ENCODE peak calls at places on chromosome 20, in six cellular contexts. P, U, J, W, Z and Y are unnamed samples.

GRCh38 chr20:44613575-44613974 is 31.2 kb downstream of the PKIG start:
- DNase-seq in P (no peak), U (no peak), J (no peak), W (no peak), Z (no peak), Y (no peak)

GRCh38 chr20:25040438-25040831 is 17.5 kb downstream of the ACSS1 start:
- DNase-seq in P (no peak), U (no peak), J (peak; percentile 66), W (peak; percentile 28), Z (no peak), Y (no peak)

GRCh38 chr20:48278961-48279481 is 493.7 kb upstream of the SULF2 start:
- DNase-seq in P (no peak), U (no peak), J (no peak), W (no peak), Z (no peak), Y (no peak)

GRCh38 chr20:37457928-37458327 is 63.1 kb upstream of the NNAT start:
- DNase-seq in P (no peak), U (no peak), J (no peak), W (no peak), Z (no peak), Y (no peak)

GRCh38 chr20:37344506-37345338 is 1.2 kb upstream of the SRC start:
- DNase-seq in P (no peak), U (peak; percentile 85), J (no peak), W (no peak), Z (no peak), Y (no peak)

GRCh38 chr20:61314326-61315010 is 62.4 kb downstream of the CDH4 start:
- DNase-seq in P (no peak), U (no peak), J (no peak), W (no peak), Z (no peak), Y (no peak)

GRCh38 chr20:46970937-46971630 is 76.4 kb downstream of the EYA2 start:
- DNase-seq in P (no peak), U (peak; percentile 94), J (no peak), W (peak; percentile 47), Z (no peak), Y (no peak)

GRCh38 chr20:56722042-56722441 is 92.9 kb downstream of the TFAP2C start:
- DNase-seq in P (no peak), U (no peak), J (peak; percentile 54), W (no peak), Z (no peak), Y (no peak)

GRCh38 chr20:24340933-24341332 is 128.5 kb upstream of the SYNDIG1 start:
- DNase-seq in P (no peak), U (no peak), J (no peak), W (no peak), Z (no peak), Y (no peak)

GRCh38 chr20:47150403-47151152 is 205.9 kb downstream of the ZMYND8 start:
- DNase-seq in P (no peak), U (peak; percentile 79), J (peak; percentile 66), W (no peak), Z (no peak), Y (peak; percentile 38)

GRCh38 chr20:57287901-57288300 is 21.5 kb upstream of the BMP7 start:
- DNase-seq in P (no peak), U (no peak), J (no peak), W (no peak), Z (no peak), Y (no peak)

GRCh38 chr20:4555188-4555893 is 166.4 kb upstream of the PRND start:
- DNase-seq in P (no peak), U (peak; percentile 78), J (no peak), W (peak; percentile 55), Z (no peak), Y (no peak)

GRCh38 chr20:62623488-62624324 is 18.6 kb upstream of the SLCO4A1 start:
- DNase-seq in P (peak; percentile 55), U (peak; percentile 83), J (peak; percentile 96), W (no peak), Z (peak; percentile 84), Y (no peak)

GRCh38 chr20:8808180-8808535 is 260.7 kb upstream of the PLCB4 start:
- DNase-seq in P (no peak), U (no peak), J (no peak), W (no peak), Z (no peak), Y (no peak)

GRCh38 chr20:58892126-58892931 is 39.8 kb downstream of the GNAS start:
- DNase-seq in P (peak; percentile 81), U (peak; percentile 80), J (peak; percentile 76), W (no peak), Z (peak; percentile 83), Y (no peak)

GRCh38 chr20:15032352-15032622 is 694.9 kb upstream of the FLRT3 start:
- DNase-seq in P (no peak), U (no peak), J (no peak), W (no peak), Z (no peak), Y (no peak)

GRCh38 chr20:14445310-14445709 is 107.9 kb upstream of the FLRT3 start:
- DNase-seq in P (no peak), U (no peak), J (no peak), W (peak; percentile 68), Z (no peak), Y (no peak)

GRCh38 chr20:51860015-51860882 is 57.9 kb upstream of the SALL4 start:
- DNase-seq in P (no peak), U (peak; percentile 60), J (no peak), W (peak; percentile 25), Z (no peak), Y (no peak)

GRCh38 chr20:46217583-46217982 is 90.7 kb downstream of the CDH22 start:
- DNase-seq in P (no peak), U (no peak), J (no peak), W (no peak), Z (no peak), Y (no peak)

GRCh38 chr20:60062431-60063336 is 104.5 kb downstream of the CDH26 start:
- DNase-seq in P (no peak), U (no peak), J (no peak), W (peak; percentile 45), Z (no peak), Y (peak; percentile 56)

GRCh38 chr20:60486345-60486744 is 528.1 kb downstream of the CDH26 start:
- DNase-seq in P (no peak), U (no peak), J (no peak), W (no peak), Z (no peak), Y (no peak)

GRCh38 chr20:24039196-24039595 is 50.6 kb upstream of the GGTLC1 start:
- DNase-seq in P (no peak), U (no peak), J (no peak), W (no peak), Z (no peak), Y (no peak)

GRCh38 chr20:23873370-23874015 is 6.1 kb downstream of the CST5 start:
- DNase-seq in P (peak; percentile 45), U (no peak), J (no peak), W (no peak), Z (no peak), Y (no peak)

GRCh38 chr20:7379621-7380220 is 560.5 kb downstream of the HAO1 start:
- DNase-seq in P (no peak), U (no peak), J (no peak), W (no peak), Z (no peak), Y (no peak)

GRCh38 chr20:38190936-38191371 is 25.9 kb upstream of the TGM2 start:
- DNase-seq in P (no peak), U (no peak), J (peak; percentile 73), W (no peak), Z (no peak), Y (no peak)

GRCh38 chr20:44247131-44247571 is at the start of gene GDAP1L1:
- DNase-seq in P (no peak), U (no peak), J (no peak), W (no peak), Z (no peak), Y (peak; percentile 73)

GRCh38 chr20:52895662-52896061 is 76.5 kb upstream of the TSHZ2 start:
- DNase-seq in P (no peak), U (no peak), J (no peak), W (no peak), Z (no peak), Y (no peak)

GRCh38 chr20:62712606-62713005 is 4.0 kb downstream of the NTSR1 start:
- DNase-seq in P (no peak), U (no peak), J (no peak), W (no peak), Z (no peak), Y (no peak)

GRCh38 chr20:63782051-63782471 is 42.5 kb downstream of the SLC2A4RG start:
- DNase-seq in P (peak; percentile 64), U (no peak), J (no peak), W (no peak), Z (peak; percentile 82), Y (no peak)

GRCh38 chr20:63782521-63782971 is 43.0 kb downstream of the SLC2A4RG start:
- DNase-seq in P (peak; percentile 27), U (no peak), J (no peak), W (no peak), Z (no peak), Y (no peak)

GRCh38 chr20:63781181-63781580 is 41.6 kb downstream of the SLC2A4RG start:
- DNase-seq in P (no peak), U (no peak), J (no peak), W (no peak), Z (no peak), Y (no peak)

GRCh38 chr20:63785646-63786255 is 45.3 kb downstream of the ZBTB46 start:
- DNase-seq in P (no peak), U (no peak), J (no peak), W (no peak), Z (no peak), Y (no peak)

GRCh38 chr20:63783970-63784369 is 44.4 kb downstream of the SLC2A4RG start:
- DNase-seq in P (no peak), U (no peak), J (no peak), W (no peak), Z (no peak), Y (no peak)
- H3K4me3 ChIP-seq in P (no peak overlapping the region), U (no peak overlapping the region), J (no peak overlapping the region), W (no peak overlapping the region), Z (no peak overlapping the region), Y (no peak overlapping the region)

GRCh38 chr20:21512634-21513180 is 1.2 kb downstream of the NKX2-2 start:
- DNase-seq in P (no peak), U (no peak), J (no peak), W (no peak), Z (no peak), Y (no peak)
- H3K4me3 ChIP-seq in P (peak overlapping the region; percentile 6), U (peak overlapping the region; percentile 49), J (peak overlapping the region; percentile 43), W (peak overlapping the region; percentile 31), Z (no peak overlapping the region), Y (peak overlapping the region; percentile 50)

GRCh38 chr20:32804022-32804715 is 15.6 kb upstream of the MAPRE1 start:
- DNase-seq in P (no peak), U (no peak), J (no peak), W (no peak), Z (no peak), Y (no peak)
- H3K4me3 ChIP-seq in P (no peak overlapping the region), U (no peak overlapping the region), J (no peak overlapping the region), W (no peak overlapping the region), Z (no peak overlapping the region), Y (no peak overlapping the region)

DNA sequence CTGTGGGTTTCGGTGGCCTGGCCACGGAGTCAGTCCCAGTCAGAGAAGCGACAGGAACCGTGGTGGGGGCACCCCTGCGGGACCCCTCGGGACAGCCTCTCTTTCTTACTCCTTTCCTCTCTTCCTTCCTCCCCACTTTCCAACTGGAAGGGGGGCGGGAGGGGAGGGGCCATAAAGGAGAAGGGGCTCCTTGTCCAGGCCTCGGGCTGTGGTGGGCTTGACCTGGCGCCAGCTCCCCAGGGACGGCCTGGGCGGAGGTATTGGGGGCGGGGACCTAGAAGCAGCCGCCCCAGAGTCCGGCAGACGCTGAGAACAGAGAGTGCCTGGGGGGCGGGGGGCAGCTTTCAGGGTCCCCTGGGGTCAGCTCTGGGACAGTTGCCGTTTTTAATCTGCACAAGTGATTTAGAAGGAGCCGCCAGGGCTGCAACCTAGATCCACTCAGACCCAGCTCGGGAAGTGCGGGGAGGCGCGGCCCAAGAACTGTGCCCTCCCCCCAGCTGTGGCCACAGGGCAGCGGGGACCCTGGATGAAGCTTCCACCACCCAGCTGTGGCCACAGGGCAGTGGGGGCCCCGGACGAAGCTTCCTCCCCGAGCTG is 6.4 kb upstream of the ABHD16B start:
- DNase-seq in P (no peak), U (no peak), J (no peak), W (no peak), Z (no peak), Y (no peak)
- H3K4me3 ChIP-seq in P (no peak overlapping the region), U (no peak overlapping the region), J (peak overlapping the region; percentile 17), W (peak overlapping the region; percentile 13), Z (no peak overlapping the region), Y (peak overlapping the region; percentile 6)